ENCODE peak calls at places on chromosomes 11 and 22, in four cellular contexts. H, N, D and W are unnamed samples. For H3K4me1, the result is how much of the 10 kb centered on the place peaks cover.

GRCh38 chr11:6594142-6594768 is 9.2 kb downstream of the RRP8 start:
- DNase-seq in H (no peak), D (peak), N (no peak), W (no peak)

GRCh38 chr11:128804481-128804880 is 62.6 kb downstream of the KCNJ1 start:
- DNase-seq in N (no peak), H (no peak), D (no peak), W (no peak)

GRCh38 chr11:4578624-4579023 is 2.9 kb upstream of the OR52I2 start:
- DNase-seq in H (no peak), D (no peak), N (no peak), W (no peak)

GRCh38 chr22:49789289-49790141 is 38.2 kb downstream of the BRD1 start:
- DNase-seq in N (no peak), H (peak), D (no peak), W (peak)

GRCh38 chr22:20946080-20946986 is 20.7 kb upstream of the AIFM3 start:
- DNase-seq in D (peak), N (no peak), H (no peak), W (no peak)

GRCh38 chr11:119643212-119643877 is 85.7 kb downstream of the NECTIN1 start:
- DNase-seq in D (no peak), H (no peak), N (no peak), W (no peak)

GRCh38 chr22:45441158-45441557 is 27.7 kb downstream of the RIBC2 start:
- DNase-seq in H (no peak), N (peak), D (peak), W (peak)

GRCh38 chr11:128884703-128885338 is 6.3 kb upstream of the KCNJ5 start:
- DNase-seq in D (peak), N (peak), H (peak), W (peak)

GRCh38 chr22:50220603-50221409 is 20.0 kb downstream of the SELENOO start:
- DNase-seq in D (peak), N (peak), H (no peak), W (no peak)

GRCh38 chr11:75325713-75326438 is 25.6 kb downstream of the ARRB1 start:
- DNase-seq in N (no peak), D (peak), H (no peak), W (no peak)

GRCh38 chr11:96472085-96472484 is 82.3 kb downstream of the JRKL start:
- DNase-seq in D (no peak), H (no peak), N (no peak), W (no peak)

GRCh38 chr22:30262112-30262511 is 4.5 kb downstream of the OSM start:
- DNase-seq in N (no peak), D (no peak), H (no peak), W (no peak)

GRCh38 chr11:26730711-26731460 is 9.0 kb upstream of the SLC5A12 start:
- DNase-seq in H (no peak), N (no peak), D (no peak), W (no peak)

GRCh38 chr22:48955351-48956311 is 872.0 kb downstream of the BRD1 start:
- DNase-seq in H (no peak), N (no peak), D (no peak), W (no peak)

GRCh38 chr22:50470491-50470890 is 4.3 kb downstream of the SBF1 start:
- DNase-seq in D (no peak), H (no peak), N (no peak), W (no peak)

GRCh38 chr22:30216710-30217109 is 29.8 kb downstream of the LIF start:
- DNase-seq in D (no peak), N (no peak), H (no peak), W (no peak)

GRCh38 chr11:112225753-112226061 is 521 bp upstream of the PTS start:
- DNase-seq in H (no peak), N (no peak), D (peak), W (no peak)

GRCh38 chr22:39214006-39214382 is 30.8 kb downstream of the PDGFB start:
- DNase-seq in D (peak), H (no peak), N (no peak), W (no peak)

GRCh38 chr11:106503901-106504300 is 426.4 kb downstream of the AASDHPPT start:
- DNase-seq in H (no peak), D (no peak), N (no peak), W (no peak)

GRCh38 chr22:20566420-20567260 is 59.2 kb downstream of the MED15 start:
- DNase-seq in D (peak), H (peak), N (no peak), W (peak)

GRCh38 chr11:2519879-2520735 is 75.3 kb downstream of the KCNQ1 start:
- DNase-seq in D (peak), H (no peak), N (peak), W (no peak)

GRCh38 chr11:82250047-82250446 is 483.6 kb downstream of the FAM181B start:
- DNase-seq in D (no peak), N (no peak), H (no peak), W (no peak)

GRCh38 chr11:68843703-68844312 is 2.1 kb upstream of the CPT1A start:
- DNase-seq in H (peak), N (peak), D (peak), W (peak)

GRCh38 chr22:29912605-29913398 is 29.8 kb downstream of the MTMR3 start:
- DNase-seq in D (no peak), H (no peak), N (no peak), W (no peak)

GRCh38 chr11:31757245-31757835 is 53.8 kb downstream of the PAX6 start:
- DNase-seq in D (no peak), H (no peak), N (no peak), W (no peak)

GRCh38 chr11:72429626-72430025 is 4.7 kb downstream of the CLPB start:
- DNase-seq in D (no peak), H (no peak), N (no peak), W (no peak)

GRCh38 chr22:30245985-30246901 is at the start of gene LIF:
- DNase-seq in D (no peak), H (peak), N (no peak), W (peak)

GRCh38 chr11:71334191-71334590 is 81.8 kb upstream of the SHANK2 start:
- DNase-seq in N (no peak), H (no peak), D (peak), W (no peak)

GRCh38 chr22:49771266-49772065 is 56.2 kb downstream of the BRD1 start:
- DNase-seq in H (no peak), D (peak), N (no peak), W (no peak)

GRCh38 chr22:33829549-33830280 is 90.6 kb downstream of the LARGE1 start:
- DNase-seq in D (no peak), N (no peak), H (no peak), W (no peak)

GRCh38 chr22:33832558-33833151 is 87.6 kb downstream of the LARGE1 start:
- DNase-seq in D (peak), N (no peak), H (no peak), W (no peak)

GRCh38 chr22:33831651-33832050 is 88.6 kb downstream of the LARGE1 start:
- DNase-seq in N (no peak), H (no peak), D (no peak), W (no peak)

GRCh38 chr22:33828302-33828701 is 92.0 kb downstream of the LARGE1 start:
- DNase-seq in N (no peak), D (no peak), H (no peak), W (no peak)

GRCh38 chr22:33831207-33831606 is 89.1 kb downstream of the LARGE1 start:
- DNase-seq in D (no peak), H (no peak), N (no peak), W (no peak)
- H3K4me1 ChIP-seq in D (under half), H (under half), N (under half), W (under half)

DNA sequence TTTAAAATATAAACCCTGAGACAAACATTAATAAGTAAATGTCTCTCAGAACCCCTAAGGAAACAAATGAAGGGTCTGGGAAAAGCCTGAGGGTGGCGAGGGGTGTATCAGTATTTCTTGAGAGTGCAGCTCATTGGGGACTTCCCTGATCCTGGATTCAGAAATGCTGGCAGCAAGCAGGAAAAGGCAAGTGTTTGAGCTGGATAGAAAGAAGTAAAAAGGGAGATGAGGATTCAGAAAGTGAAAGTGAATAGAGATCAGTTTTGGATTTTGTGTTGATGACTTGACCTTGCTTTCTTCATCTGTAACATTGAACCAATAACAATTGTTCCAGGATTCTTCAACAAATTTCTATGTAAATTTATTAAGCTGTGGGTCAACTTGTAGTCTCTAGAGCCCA is 66.8 kb upstream of the CTSC start:
- DNase-seq in D (no peak), N (no peak), H (no peak), W (no peak)
- H3K4me3 ChIP-seq in D (no peak), N (no peak), H (no peak), W (no peak)

GRCh38 chr11:63941901-63942300 is 3.1 kb downstream of the NAA40 start:
- DNase-seq in D (no peak), H (no peak), N (no peak), W (no peak)

GRCh38 chr11:63945482-63946163 is 6.8 kb downstream of the NAA40 start:
- DNase-seq in N (peak), H (peak), D (peak), W (no peak)

GRCh38 chr11:63940786-63941185 is 2.0 kb downstream of the NAA40 start:
- DNase-seq in N (no peak), D (no peak), H (no peak), W (no peak)

GRCh38 chr11:63944987-63945386 is 6.2 kb downstream of the NAA40 start:
- DNase-seq in N (no peak), H (no peak), D (peak), W (no peak)

DNA sequence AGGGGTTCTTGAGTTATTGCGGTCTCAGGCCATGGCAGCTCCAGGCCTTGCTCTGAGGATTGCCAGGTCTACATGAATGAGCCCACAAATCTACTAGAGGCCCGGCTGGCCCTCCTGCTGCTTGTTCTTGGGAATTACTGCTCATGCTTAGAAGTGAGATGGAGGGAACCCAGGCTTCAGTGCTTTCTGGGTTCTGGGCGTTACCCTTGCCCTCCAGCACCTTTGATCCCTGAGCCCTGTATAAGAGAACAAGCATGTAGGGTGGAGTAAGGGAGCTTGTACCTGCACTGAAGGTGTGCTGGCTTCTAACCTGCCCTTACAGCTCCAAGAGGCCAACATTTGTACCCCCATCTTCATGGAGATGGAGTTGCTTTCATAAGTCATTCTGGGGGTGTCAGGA is 4.0 kb downstream of the NAA40 start:
- DNase-seq in D (no peak), H (no peak), N (no peak), W (no peak)
- H3K4me1 ChIP-seq in D (under half), H (under half), N (under half), W (under half)

GRCh38 chr11:9019861-9020260 is 16.1 kb upstream of the NRIP3 start:
- DNase-seq in H (no peak), D (no peak), N (no peak), W (no peak)
- H3K4me3 ChIP-seq in H (no peak), D (no peak), N (no peak), W (no peak)

GRCh38 chr11:45254070-45254469 is 32.1 kb downstream of the SYT13 start:
- DNase-seq in H (no peak), D (no peak), N (no peak), W (no peak)
- H3K4me1 ChIP-seq in H (under half), D (under half), N (under half), W (under half)

DNA sequence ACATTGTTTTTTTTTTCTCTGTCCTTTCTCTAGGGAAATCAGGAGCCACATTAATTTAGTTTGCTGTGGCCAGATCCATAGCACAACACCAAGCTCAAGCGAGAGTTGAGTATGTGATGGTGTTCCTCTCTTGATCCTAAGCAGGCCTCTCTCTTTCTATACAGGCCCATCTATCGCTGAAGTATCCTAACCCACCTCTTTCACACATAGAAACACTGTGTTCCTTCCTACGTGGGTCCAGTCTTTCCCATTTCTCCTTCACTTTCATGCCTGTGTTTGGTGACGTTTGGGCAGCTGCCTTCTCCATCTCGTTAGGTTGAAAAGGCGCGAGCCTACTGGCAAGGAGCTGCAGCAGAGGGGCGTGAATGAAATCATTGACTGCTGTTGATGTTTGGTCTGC is 2.4 kb downstream of the PACS1 start:
- DNase-seq in D (no peak), H (no peak), N (no peak), W (no peak)
- H3K4me3 ChIP-seq in D (no peak), H (peak), N (no peak), W (peak)

GRCh38 chr11:121241300-121242176 is 51.0 kb upstream of the SC5D start:
- DNase-seq in D (no peak), N (no peak), H (no peak), W (no peak)
- H3K4me1 ChIP-seq in D (under half), N (under half), H (under half), W (under half)

GRCh38 chr11:107859459-107860239 is 1.1 kb upstream of the SLC35F2 start:
- DNase-seq in D (peak), H (no peak), N (peak), W (peak)
- H3K4me3 ChIP-seq in D (peak), H (peak), N (peak), W (peak)